ENCODE peak calls at places on chromosomes 7 and 10, in four cellular contexts. L is tibial artery, V is T-helper 17 cell, X is uterus. M is an unnamed sample. For H3K9me3, the result is how much of the 10 kb centered on the place peaks cover.

GRCh38 chr7:19020062-19020461 is 97.4 kb downstream of the TWIST1 start:
- DNase-seq in V (no peak), L (no peak), X (no peak), M (no peak)

GRCh38 chr10:79487296-79488194 is 24.8 kb upstream of the EIF5AL1 start:
- DNase-seq in X (peak), L (peak), V (no peak), M (no peak)

GRCh38 chr10:97024181-97025073 is 161.3 kb downstream of the SLIT1 start:
- DNase-seq in V (no peak), L (peak), X (peak), M (peak)

GRCh38 chr7:74256446-74257408 is 2.5 kb upstream of the RFC2 start:
- DNase-seq in V (no peak), L (peak), X (no peak), M (no peak)

GRCh38 chr10:93746844-93747284 is 10.9 kb upstream of the LGI1 start:
- DNase-seq in L (no peak), V (no peak), X (no peak), M (no peak)

GRCh38 chr10:124649209-124649608 is 95.0 kb downstream of the FAM53B start:
- DNase-seq in L (no peak), V (no peak), X (peak), M (peak)

GRCh38 chr7:135645296-135645904 is 16.9 kb upstream of the STMP1 start:
- DNase-seq in X (no peak), L (no peak), V (no peak), M (no peak)

GRCh38 chr10:71419750-71420149 is 23.0 kb downstream of the CDH23 start:
- DNase-seq in X (no peak), V (no peak), L (no peak), M (no peak)

GRCh38 chr7:46168671-46169383 is 247.8 kb upstream of the IGFBP3 start:
- DNase-seq in L (no peak), X (no peak), V (no peak), M (peak)

GRCh38 chr10:17655567-17656146 is 11.7 kb downstream of the STAM start:
- DNase-seq in V (no peak), L (no peak), X (no peak), M (no peak)

GRCh38 chr10:11573497-11573896 is 38.0 kb downstream of the USP6NL start:
- DNase-seq in L (no peak), X (no peak), V (no peak), M (no peak)

GRCh38 chr10:121608669-121609190 is 10.5 kb upstream of the FGFR2 start:
- DNase-seq in V (no peak), X (peak), L (peak), M (peak)

GRCh38 chr7:1695800-1696454 is 25.9 kb downstream of the ELFN1 start:
- DNase-seq in X (no peak), L (peak), V (no peak), M (peak)

GRCh38 chr10:93068411-93069244 is 5.1 kb upstream of the CYP26A1 start:
- DNase-seq in X (no peak), L (no peak), V (no peak), M (peak)

GRCh38 chr10:23195846-23196200 is 3.7 kb downstream of the PTF1A start:
- DNase-seq in V (no peak), L (no peak), X (no peak), M (no peak)

GRCh38 chr7:38002689-38003088 is 82.2 kb downstream of the EPDR1 start:
- DNase-seq in X (no peak), L (no peak), V (no peak), M (no peak)

GRCh38 chr7:44280993-44281721 is 44.2 kb downstream of the CAMK2B start:
- DNase-seq in L (peak), V (peak), X (peak), M (peak)

GRCh38 chr10:79488303-79488702 is 24.0 kb upstream of the EIF5AL1 start:
- DNase-seq in L (peak), X (peak), V (no peak), M (peak)

GRCh38 chr10:22606164-22606614 is 108.2 kb downstream of the PIP4K2A start:
- DNase-seq in V (no peak), X (no peak), L (no peak), M (no peak)

GRCh38 chr10:127997937-127998336 is 91.0 kb downstream of the PTPRE start:
- DNase-seq in V (no peak), X (no peak), L (no peak), M (no peak)

DNA sequence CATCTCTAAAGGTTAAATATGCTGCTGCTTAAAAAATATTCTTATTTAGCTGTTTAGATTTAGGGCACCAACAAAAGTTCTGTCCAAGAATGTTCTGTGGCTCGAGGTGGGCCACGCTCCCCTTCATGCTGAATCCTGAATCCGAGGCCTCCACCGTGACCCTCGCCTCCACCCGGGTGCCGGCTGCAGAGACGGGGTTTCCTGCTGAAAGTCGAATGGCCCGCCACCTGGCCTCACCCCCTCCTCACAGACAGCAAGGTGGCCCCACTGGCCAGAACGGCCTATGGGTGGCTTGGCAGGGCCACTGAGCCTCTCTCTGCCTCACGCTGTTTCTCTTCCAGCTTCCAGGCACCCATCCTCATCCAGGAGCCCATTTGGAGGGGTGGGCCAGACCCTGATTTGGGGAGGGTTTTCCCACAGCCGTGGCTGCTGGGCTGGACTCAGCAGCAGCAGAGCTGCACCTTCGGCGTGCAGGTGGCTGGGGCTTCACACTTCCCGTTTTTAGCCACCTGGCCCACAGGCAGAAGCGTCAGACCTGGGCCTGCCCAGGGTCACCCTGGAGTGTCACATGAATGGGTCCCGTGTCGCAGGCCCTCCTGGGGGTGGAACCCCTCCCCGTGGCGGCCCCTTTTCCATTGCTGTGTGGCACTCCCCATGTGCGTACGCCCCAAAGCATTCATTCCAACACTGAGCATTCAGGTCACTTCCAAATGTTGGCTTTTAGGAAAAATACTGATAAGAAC is 26.3 kb upstream of the ADGRA1 start:
- DNase-seq in V (no peak), L (no peak), X (no peak), M (no peak)
- H3K9me3 ChIP-seq in V (under half), L (under half), X (under half), M (under half)

DNA sequence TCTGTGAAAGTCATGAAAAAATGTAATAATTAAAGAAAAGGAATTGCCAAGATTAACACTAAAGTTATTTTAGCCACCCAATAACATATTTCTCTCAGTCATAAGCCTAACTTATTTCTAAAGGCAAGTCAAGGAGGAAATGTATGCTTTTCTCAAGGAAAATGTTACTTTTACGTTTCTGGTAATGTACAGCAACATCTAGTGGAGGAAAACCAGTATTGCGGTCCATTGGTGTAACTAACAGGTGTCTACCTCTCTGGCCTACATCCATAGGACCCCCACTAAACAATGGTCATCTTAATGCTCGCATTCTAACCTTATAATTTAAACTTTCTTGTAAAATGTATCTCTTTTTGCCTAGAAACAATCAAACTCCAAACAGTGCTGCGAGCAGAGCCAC is 437.5 kb downstream of the KIF20B start:
- DNase-seq in L (no peak), X (no peak), V (no peak), M (no peak)
- H3K9me3 ChIP-seq in L (under half), X (under half), V (under half), M (under half)

GRCh38 chr7:98399462-98399861 is 1.4 kb downstream of the BAIAP2L1 start:
- DNase-seq in L (no peak), X (no peak), V (no peak), M (no peak)
- H3K9me3 ChIP-seq in L (under half), X (under half), V (under half), M (under half)

DNA sequence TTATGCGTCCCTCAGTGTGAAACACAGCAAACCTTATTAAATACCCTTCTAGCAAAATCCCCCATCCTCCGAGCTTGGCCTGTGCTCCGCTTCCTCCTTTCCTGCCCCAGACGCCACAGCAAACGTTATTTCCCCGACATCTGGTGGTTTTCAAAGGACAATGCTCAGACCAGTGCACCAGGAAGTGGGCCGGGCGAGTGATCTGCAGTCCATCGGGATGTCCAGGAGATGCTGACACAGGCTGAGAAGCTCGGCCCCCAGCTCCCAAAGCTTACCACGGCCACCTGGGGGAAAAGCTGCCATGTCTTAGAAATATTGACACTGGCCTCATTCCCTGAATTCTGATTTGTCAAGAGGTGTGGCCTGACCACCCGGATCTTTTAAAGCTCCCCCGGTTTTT is 129.5 kb downstream of the PTPRN2 start:
- DNase-seq in V (no peak), X (no peak), L (peak), M (peak)
- H3K9me3 ChIP-seq in V (under half), X (under half), L (under half), M (under half)

GRCh38 chr7:64990936-64991335 is at the start of gene ZNF117:
- DNase-seq in X (no peak), L (no peak), V (no peak), M (no peak)
- H3K9me3 ChIP-seq in X (under half), L (under half), V (under half), M (under half)

GRCh38 chr7:56124981-56125380 is 8.8 kb upstream of the NUPR2 start:
- DNase-seq in X (no peak), V (no peak), L (no peak), M (no peak)

GRCh38 chr7:56125831-56126230 is 9.6 kb upstream of the NUPR2 start:
- DNase-seq in X (no peak), L (no peak), V (no peak), M (no peak)

GRCh38 chr7:56115852-56116538 is at the start of gene NUPR2:
- DNase-seq in L (no peak), V (no peak), X (no peak), M (peak)

DNA sequence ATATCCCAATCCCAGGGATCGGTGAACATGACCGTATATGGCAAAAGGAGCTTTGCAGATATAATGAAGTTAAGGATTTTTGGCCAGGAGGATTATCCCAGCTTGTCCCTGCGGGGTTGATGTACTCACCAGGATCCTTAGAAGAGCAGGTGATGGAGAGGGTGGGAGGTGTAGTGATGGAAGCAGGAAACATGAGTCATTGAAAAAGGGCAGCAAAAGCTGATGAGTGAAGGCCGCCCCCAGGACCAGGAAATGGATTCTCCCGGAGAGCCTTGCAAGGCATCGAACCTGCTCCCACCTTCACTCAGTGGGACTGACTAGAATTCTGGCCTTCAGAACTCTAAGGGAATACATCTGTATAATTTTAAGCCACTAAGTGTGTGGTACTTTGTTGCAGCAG is 5.2 kb upstream of the NUPR2 start:
- DNase-seq in V (no peak), X (no peak), L (no peak), M (no peak)
- H3K9me3 ChIP-seq in V (under half), X (under half), L (under half), M (under half)

M was measured in kidney.